ENCODE peak calls at places on chromosomes 1 and 21, in ten cellular contexts. Q is CD4-positive, CD25-positive, alpha-beta regulatory T cell; V is neural crest cell; I is epithelial cell of prostate; O is left ventricle myocardium superior; J is HT1080; P is activated T-helper 2 cell treated with anti-CD3 and anti-CD28 coated beads, Interferon-gamma antibody, Interleukin-2, Interleukin-4, amounts not matched to agents 10 μg/mL and 5 μg/mL and 100 μg/mL, durations not matched to agents 14 hours and 24 hours and 36 hours; Z is mesenchymal stem cell; R is tibial artery; S is activated T-cell treated with anti-CD3 and anti-CD28 coated beads, Interleukin-2, amount 50 U/mL, for 72 hours. U is an unnamed sample.

GRCh38 chr1:27382950-27383627 is at the start of gene CD164L2:
- DNase-seq in Z (no peak), V (no peak), S (peak; percentile 50), P (no peak), I (no peak), O (no peak), R (no peak), J (no peak), Q (no peak), U (no peak)

GRCh38 chr1:244599937-244600350 is 53.0 kb upstream of the DESI2 start:
- DNase-seq in J (peak; percentile 95), O (no peak), Z (peak; percentile 95), R (no peak), S (peak; percentile 67), I (peak; percentile 93), P (peak; percentile 49), V (no peak), Q (peak; percentile 89), U (no peak)

GRCh38 chr21:41128981-41129380 is 39.0 kb upstream of the BACE2 start:
- DNase-seq in P (no peak), Q (no peak), O (no peak), I (no peak), R (no peak), V (no peak), J (no peak), Z (no peak), S (no peak), U (no peak)

GRCh38 chr1:209484429-209484828 is 99.1 kb upstream of the CAMK1G start:
- DNase-seq in Z (no peak), Q (no peak), S (no peak), P (no peak), V (no peak), O (no peak), J (no peak), I (no peak), R (no peak), U (no peak)

GRCh38 chr1:85818371-85818770 is 110.1 kb upstream of the ZNHIT6 start:
- DNase-seq in P (no peak), S (no peak), J (no peak), Z (peak; percentile 15), I (no peak), O (no peak), V (no peak), Q (no peak), R (no peak), U (no peak)

GRCh38 chr1:173418107-173418985 is 58.8 kb upstream of the PRDX6 start:
- DNase-seq in Q (no peak), P (no peak), I (no peak), V (no peak), Z (no peak), R (no peak), O (no peak), J (no peak), S (peak; percentile 10), U (peak; percentile 82)

GRCh38 chr21:46207920-46208571 is 20.5 kb downstream of the LSS start:
- DNase-seq in J (no peak), V (no peak), R (peak; percentile 60), O (no peak), S (no peak), Z (no peak), I (no peak), P (no peak), Q (no peak), U (no peak)

GRCh38 chr1:154608522-154609294 is 722 bp upstream of the ADAR start:
- DNase-seq in Q (peak; percentile 52), I (no peak), S (peak; percentile 38), O (peak; percentile 59), Z (peak; percentile 81), P (peak; percentile 40), J (peak; percentile 45), V (peak; percentile 36), R (peak; percentile 75), U (no peak)

GRCh38 chr1:186633101-186633500 is 47.1 kb downstream of the PTGS2 start:
- DNase-seq in O (no peak), S (no peak), R (no peak), Q (no peak), J (no peak), I (no peak), V (no peak), Z (no peak), P (no peak), U (no peak)

GRCh38 chr1:205774277-205775014 is 836 bp downstream of the RAB29 start:
- DNase-seq in Z (peak; percentile 42), S (peak; percentile 59), V (no peak), R (peak; percentile 72), I (no peak), Q (peak; percentile 69), J (no peak), P (no peak), O (no peak), U (peak; percentile 25)

GRCh38 chr1:234176000-234176399 is 197.3 kb upstream of the COA6 start:
- DNase-seq in Z (no peak), Q (no peak), J (no peak), I (no peak), O (no peak), R (no peak), P (no peak), S (no peak), V (no peak), U (no peak)

GRCh38 chr1:38133781-38134180 is 87.2 kb upstream of the POU3F1 start:
- DNase-seq in R (no peak), V (no peak), I (no peak), Q (no peak), Z (no peak), S (no peak), J (no peak), O (no peak), P (no peak), U (no peak)

U was measured in stimulated activated naive B cell treated with anti-CD40 and anti-IgM and Interleukin-4, amounts not matched to agents 10 μg/mL and 1 μg/mL and 100 μg/mL, for 72 hours.